ENCODE peak calls at places on chromosomes 1 and 21, in four cellular contexts. L is endodermal cell, R is astrocyte of the cerebellum, T is astrocyte. K is an unnamed sample.

GRCh38 chr1:89660086-89660946 is 27.4 kb downstream of the LRRC8C start:
- DNase-seq in L (no peak), R (no peak), T (no peak), K (no peak)

GRCh38 chr1:235442788-235443429 is 61.3 kb downstream of the B3GALNT2 start:
- DNase-seq in L (no peak), R (peak; percentile 44), T (peak; percentile 76), K (no peak)

GRCh38 chr1:209883341-209883971 is 54.6 kb upstream of the SYT14 start:
- DNase-seq in L (no peak), R (peak; percentile 85), T (peak; percentile 96), K (no peak)

GRCh38 chr1:38456564-38456876 is 403.1 kb downstream of the RRAGC start:
- DNase-seq in L (no peak), R (no peak), T (no peak), K (no peak)

GRCh38 chr1:107637101-107637500 is 327.9 kb downstream of the VAV3 start:
- DNase-seq in L (no peak), R (peak; percentile 24), T (peak; percentile 41), K (no peak)

GRCh38 chr1:212366901-212367300 is 47.8 kb downstream of the PACC1 start:
- DNase-seq in L (no peak), R (no peak), T (peak; percentile 54), K (no peak)

GRCh38 chr21:45060675-45061311 is 13.6 kb upstream of the ADARB1 start:
- DNase-seq in L (no peak), R (no peak), T (no peak), K (no peak)

GRCh38 chr21:45362748-45363145 is 42.2 kb upstream of the COL18A1 start:
- DNase-seq in L (no peak), R (no peak), T (no peak), K (no peak)

GRCh38 chr21:44962481-44962966 is 22.7 kb downstream of the SLX9 start:
- DNase-seq in L (no peak), R (peak; percentile 99), T (peak; percentile 100), K (no peak)

GRCh38 chr1:116472431-116472961 is 98.3 kb downstream of the CD58 start:
- DNase-seq in L (no peak), R (peak; percentile 51), T (peak; percentile 35), K (no peak)

K was measured in upper lobe of right lung.